ENCODE peak calls at places on chromosomes 16 and 17, in five cellular contexts. Z, S, H, E and I are unnamed samples.

GRCh38 chr17:63445571-63446217 is 412 bp downstream of the CYB561 start:
- DNase-seq in S (no peak), E (no peak), Z (no peak), H (no peak), I (no peak)

GRCh38 chr17:50834786-50835562 is 412 bp upstream of the WFIKKN2 start:
- DNase-seq in Z (peak; percentile 56), H (peak; percentile 34), S (peak; percentile 4), E (no peak), I (no peak)

GRCh38 chr16:81843243-81843582 is 64.1 kb downstream of the PLCG2 start:
- DNase-seq in H (no peak), Z (no peak), S (no peak), E (no peak), I (no peak)

GRCh38 chr16:593406-593805 is 3.5 kb downstream of the RAB40C start:
- DNase-seq in S (no peak), E (no peak), Z (no peak), H (no peak), I (no peak)

GRCh38 chr16:3214904-3215600 is 19.9 kb downstream of the ZNF200 start:
- DNase-seq in H (no peak), E (no peak), S (no peak), Z (no peak), I (no peak)

GRCh38 chr16:63975669-63976068 is 1146.2 kb downstream of the CDH11 start:
- DNase-seq in H (no peak), E (no peak), S (no peak), Z (no peak), I (no peak)

GRCh38 chr17:63573634-63574033 is 23.4 kb downstream of the DCAF7 start:
- DNase-seq in H (no peak), Z (no peak), S (no peak), E (no peak), I (no peak)

GRCh38 chr17:78889525-78889924 is 13.5 kb downstream of the CEP295NL start:
- DNase-seq in H (no peak), E (no peak), S (no peak), Z (no peak), I (no peak)

GRCh38 chr17:50872710-50873424 is 6.7 kb upstream of the TOB1 start:
- DNase-seq in E (no peak), H (no peak), Z (no peak), S (no peak), I (no peak)

GRCh38 chr16:55280622-55281021 is 43.4 kb upstream of the IRX6 start:
- DNase-seq in S (no peak), E (no peak), Z (no peak), H (no peak), I (no peak)

GRCh38 chr16:58510097-58510775 is 5.1 kb upstream of the SETD6 start:
- DNase-seq in S (no peak), H (no peak), Z (peak; percentile 55), E (no peak), I (no peak)

GRCh38 chr16:54935411-54936085 is 4.9 kb downstream of the IRX5 start:
- DNase-seq in H (no peak), E (no peak), S (no peak), Z (no peak), I (no peak)

GRCh38 chr16:66270333-66270927 is 96.1 kb upstream of the CDH5 start:
- DNase-seq in Z (no peak), H (peak; percentile 50), S (no peak), E (no peak), I (no peak)
- H3K4me3 ChIP-seq in Z (peak overlapping the region; percentile 31), H (peak overlapping the region; percentile 50), S (peak overlapping the region; percentile 31), E (no peak overlapping the region), I (no peak overlapping the region)

DNA sequence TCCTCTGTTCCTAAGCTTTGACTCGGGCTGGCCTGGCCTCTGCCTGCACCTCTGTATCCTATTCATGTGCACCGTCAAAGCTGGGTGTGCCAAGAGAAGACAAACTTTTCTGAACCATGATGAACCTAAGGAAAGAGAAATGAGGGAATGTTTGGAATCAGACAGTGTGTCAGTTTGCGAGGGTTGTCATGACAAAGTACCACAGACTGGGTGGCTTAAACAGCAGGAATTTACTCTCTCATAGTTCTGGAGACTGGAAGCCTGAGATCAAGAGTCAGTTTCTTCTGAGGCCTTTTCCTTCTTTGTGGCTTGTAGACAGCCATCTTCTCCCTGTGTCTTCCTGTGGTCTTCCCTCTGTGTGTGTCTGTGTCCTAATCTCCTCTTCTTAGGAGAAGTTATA is 129.0 kb downstream of the KATNIP start:
- DNase-seq in S (no peak), Z (no peak), H (no peak), E (peak; percentile 36), I (no peak)
- TF ChIP-seq CTCF in S (no peak), Z (no peak), H (no peak), E (no peak), I (no peak)

GRCh38 chr17:4394208-4395110 is 28.0 kb upstream of the UBE2G1 start:
- DNase-seq in Z (no peak), S (no peak), E (no peak), H (no peak), I (no peak)
- H3K4me3 ChIP-seq in Z (peak overlapping the region; percentile 14), S (no peak overlapping the region), E (no peak overlapping the region), H (no peak overlapping the region), I (no peak overlapping the region)

GRCh38 chr17:28597606-28598383 is 1.0 kb downstream of the SPAG5 start:
- DNase-seq in Z (no peak), S (no peak), E (no peak), H (no peak), I (no peak)

DNA sequence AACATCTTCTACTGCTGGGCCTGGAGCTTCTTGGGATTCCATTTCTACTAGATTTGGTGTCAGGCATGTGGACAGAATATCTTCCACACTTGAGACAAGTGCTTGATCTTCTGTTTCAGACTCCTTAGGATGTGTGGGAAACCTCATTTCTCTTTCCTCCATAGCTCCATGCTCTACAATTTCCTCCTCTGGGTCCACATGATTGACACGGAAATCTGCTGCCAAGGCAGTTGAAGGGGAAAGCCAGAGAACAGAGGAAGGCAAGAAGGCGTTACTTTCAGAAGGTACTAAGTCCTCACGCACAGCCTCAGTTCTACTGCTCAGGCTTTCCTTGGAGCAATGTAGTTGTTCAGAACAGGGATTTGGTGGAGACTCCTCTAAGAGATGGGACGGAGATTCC is 6.6 kb downstream of the SPAG5 start:
- DNase-seq in H (no peak), S (no peak), Z (no peak), E (no peak), I (no peak)
- TF ChIP-seq CTCF in H (no peak), S (no peak), Z (no peak), E (no peak), I (no peak)

DNA sequence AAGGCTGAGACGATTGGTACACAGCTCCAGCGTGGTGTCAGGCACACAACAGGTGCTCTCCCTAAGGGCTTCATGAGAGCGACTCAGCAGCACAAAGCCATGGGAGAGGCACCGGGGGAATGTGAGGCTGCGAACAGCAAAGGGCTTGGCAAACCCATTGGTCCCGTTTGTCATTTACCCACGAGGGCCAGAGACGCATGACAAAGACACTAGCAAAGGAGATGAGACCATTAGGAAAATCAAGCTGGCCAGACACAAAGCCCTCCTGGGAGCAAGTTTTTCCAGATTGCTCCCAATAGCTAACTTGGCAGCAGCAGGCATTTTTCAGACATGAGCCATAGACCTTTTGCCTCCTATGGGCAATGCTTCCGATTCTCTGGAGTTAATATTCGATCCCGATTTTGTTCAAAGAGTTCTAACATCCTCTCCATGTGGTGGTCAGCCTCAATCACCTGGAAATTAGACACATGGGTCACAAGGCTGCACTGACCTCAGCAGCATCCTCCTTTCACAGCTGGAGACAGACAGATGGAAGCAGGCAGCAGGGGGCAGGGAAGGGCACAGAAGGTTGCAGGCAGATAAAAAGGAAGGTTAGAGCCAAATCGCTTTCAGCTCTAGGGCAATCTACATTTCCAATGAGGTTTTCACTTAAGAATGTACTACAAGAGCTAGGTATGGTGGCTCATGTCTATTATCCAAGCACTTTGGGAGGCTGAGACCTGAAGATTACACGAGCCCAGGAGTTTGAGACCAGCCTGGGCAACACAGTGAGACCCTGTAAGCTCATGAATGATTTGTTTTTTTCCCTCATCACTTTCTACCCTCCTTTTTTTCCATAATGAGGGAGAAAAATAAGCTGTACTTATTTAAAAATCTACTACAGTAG is 38.1 kb downstream of the TK2 start:
- DNase-seq in Z (no peak), E (no peak), S (peak; percentile 37), H (no peak), I (no peak)
- H3K4me3 ChIP-seq in Z (no peak overlapping the region), E (no peak overlapping the region), S (no peak overlapping the region), H (no peak overlapping the region), I (no peak overlapping the region)

GRCh38 chr17:20201059-20201458 is 191.9 kb downstream of the SPECC1 start:
- DNase-seq in S (no peak), H (no peak), Z (no peak), E (no peak), I (no peak)

GRCh38 chr17:20197527-20197926 is 188.4 kb downstream of the SPECC1 start:
- DNase-seq in Z (no peak), S (no peak), E (no peak), H (no peak), I (no peak)

GRCh38 chr17:20203021-20203420 is 193.9 kb downstream of the SPECC1 start:
- DNase-seq in H (no peak), Z (no peak), S (no peak), E (no peak), I (no peak)

GRCh38 chr17:20202141-20202574 is 193.0 kb downstream of the SPECC1 start:
- DNase-seq in Z (no peak), E (no peak), S (no peak), H (no peak), I (no peak)

GRCh38 chr17:20200016-20200788 is 191.0 kb downstream of the SPECC1 start:
- DNase-seq in H (no peak), S (no peak), E (peak; percentile 24), Z (no peak), I (peak; percentile 64)
- TF ChIP-seq CTCF in H (no peak), S (no peak), E (no peak), Z (no peak), I (no peak)

GRCh38 chr16:86496262-86496928 is 13.9 kb upstream of the FOXF1 start:
- DNase-seq in H (no peak), E (no peak), S (no peak), Z (no peak), I (no peak)
- H3K4me3 ChIP-seq in H (no peak overlapping the region), E (no peak overlapping the region), S (peak overlapping the region; percentile 47), Z (no peak overlapping the region), I (no peak overlapping the region)

DNA sequence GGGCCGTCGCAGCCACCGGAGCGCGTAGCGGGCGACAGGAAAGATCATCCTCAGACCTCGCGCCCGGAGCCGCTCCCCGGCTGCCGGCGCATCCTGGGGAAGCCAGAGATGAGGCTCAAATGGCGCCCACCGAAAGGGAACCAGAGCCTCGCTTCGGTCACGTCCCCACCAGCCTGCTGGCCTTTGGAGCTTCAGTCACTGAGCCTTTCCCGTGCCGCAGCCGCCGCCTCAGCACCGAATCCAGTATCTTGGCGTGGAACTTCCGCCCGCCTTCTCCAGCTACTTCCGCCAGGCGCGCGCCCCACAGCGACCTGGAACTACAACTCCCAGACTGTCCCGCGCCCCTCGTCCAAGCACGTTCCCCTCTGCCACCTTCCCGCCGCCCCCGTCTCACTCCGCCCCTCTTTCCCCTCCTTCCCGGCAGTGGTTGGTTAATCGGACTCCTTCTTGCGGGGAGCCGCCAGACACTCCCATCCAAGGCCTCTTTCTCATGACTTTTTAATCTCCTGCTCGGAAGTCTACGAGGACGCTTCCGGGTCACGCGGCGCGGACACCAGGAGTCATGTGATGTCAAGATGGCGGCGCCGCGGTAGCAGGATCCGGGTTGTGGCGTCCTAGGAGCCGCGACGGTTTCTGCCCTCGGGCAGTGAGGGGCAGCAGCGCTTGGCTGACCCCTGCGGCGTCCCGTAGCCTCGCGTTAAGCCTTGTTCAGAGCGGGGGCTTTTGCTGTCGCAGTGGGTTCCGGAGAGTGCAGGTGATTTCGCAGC is at the start of the genes SMCR8 and TOP3A:
- DNase-seq in Z (peak; percentile 100), H (peak; percentile 98), S (peak; percentile 97), E (peak; percentile 97), I (peak; percentile 97)
- TF ChIP-seq CTCF in Z (no peak), H (peak; percentile 21), S (no peak), E (no peak), I (no peak)